ENCODE peak calls at places on chromosomes 7 and 10, in nine cellular contexts. J is body of pancreas, H is heart left ventricle, W is adrenal gland, I is IMR-90, P is ovary, R is A549, B is uterus, E is prostate gland. G is an unnamed sample.

GRCh38 chr7:140810830-140811556 is 113.7 kb downstream of the BRAF start:
- DNase-seq in W (peak), E (peak), H (peak), R (peak), B (peak), I (peak), P (peak), J (peak), G (peak)

GRCh38 chr10:27658788-27659187 is 86.8 kb downstream of the MKX start:
- DNase-seq in P (no peak), J (no peak), H (no peak), W (no peak), E (no peak), R (no peak), I (peak), B (no peak), G (no peak)

GRCh38 chr10:79483299-79483698 is 29.0 kb upstream of the EIF5AL1 start:
- DNase-seq in I (no peak), H (no peak), J (no peak), R (no peak), P (no peak), W (no peak), B (no peak), E (no peak), G (no peak)

GRCh38 chr10:61931620-61932332 is 30.3 kb downstream of the ARID5B start:
- DNase-seq in J (no peak), W (no peak), I (no peak), B (no peak), P (no peak), H (no peak), E (no peak), R (no peak), G (no peak)

GRCh38 chr7:158648787-158649186 is 55.8 kb downstream of the NCAPG2 start:
- DNase-seq in E (no peak), W (no peak), J (no peak), H (no peak), B (no peak), R (no peak), P (no peak), I (no peak), G (no peak)

GRCh38 chr7:116464375-116464774 is 35.2 kb upstream of the CAV2 start:
- DNase-seq in P (no peak), I (peak), R (peak), B (no peak), E (no peak), J (no peak), H (no peak), W (no peak), G (no peak)

GRCh38 chr10:77289027-77289501 is 348.5 kb downstream of the KCNMA1 start:
- DNase-seq in E (no peak), R (no peak), P (no peak), J (no peak), W (no peak), B (no peak), I (no peak), H (no peak), G (no peak)

GRCh38 chr10:51242393-51242792 is 168.1 kb downstream of the PRKG1 start:
- DNase-seq in W (no peak), E (no peak), H (no peak), B (no peak), I (no peak), R (no peak), P (no peak), J (no peak), G (no peak)

GRCh38 chr10:97016728-97017473 is 168.9 kb downstream of the SLIT1 start:
- DNase-seq in B (no peak), E (no peak), W (no peak), J (no peak), I (no peak), H (no peak), R (no peak), P (no peak), G (no peak)

GRCh38 chr7:77415474-77415821 is 701 bp downstream of the GSAP start:
- DNase-seq in J (no peak), E (peak), I (no peak), R (no peak), H (no peak), W (no peak), P (no peak), B (no peak), G (peak)
- TF ChIP-seq POLR2A in J (no peak), E (no peak), I (no peak), R (no peak), H (no peak), W (no peak), P (no peak), B (no peak), G (no peak)

DNA sequence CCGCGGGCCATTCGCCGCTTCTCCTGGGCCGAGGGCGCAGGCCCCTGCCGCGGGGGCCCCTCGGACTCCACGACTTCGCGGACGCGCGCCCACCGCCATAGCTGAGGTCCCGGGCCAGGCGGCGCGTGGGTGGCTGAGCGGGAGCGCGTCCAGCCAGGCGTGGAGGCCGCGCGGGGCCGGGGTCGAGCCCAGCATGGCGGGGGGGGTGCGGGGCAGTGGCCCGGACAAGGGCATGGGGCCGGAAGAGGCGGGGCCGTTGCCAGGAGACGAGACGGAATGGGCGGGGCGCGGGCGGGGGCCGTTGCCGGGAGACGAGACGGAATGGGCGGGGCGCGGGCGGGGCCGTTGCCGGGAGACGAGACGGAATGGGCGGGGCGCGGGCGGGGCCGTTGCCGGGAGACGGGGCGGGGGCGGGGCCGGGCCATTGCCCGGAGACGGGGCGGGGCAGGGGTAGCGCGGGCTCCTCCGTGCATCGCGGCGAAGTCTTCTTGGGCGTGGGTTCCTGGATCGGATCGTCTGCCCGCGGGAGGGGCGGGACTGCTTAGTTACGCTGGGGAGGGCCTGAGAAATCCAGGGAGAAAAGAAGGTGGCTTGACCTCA is 14.8 kb downstream of the ADAM8 start:
- DNase-seq in H (peak), I (peak), J (peak), R (peak), P (peak), E (peak), W (peak), B (peak), G (peak)
- TF ChIP-seq POLR2A in H (peak), I (peak), J (no peak), R (peak), P (peak), E (peak), W (no peak), B (no peak), G (peak)

GRCh38 chr10:114044251-114045070 is 795 bp downstream of the ADRB1 start:
- DNase-seq in H (peak), I (no peak), J (no peak), E (no peak), W (no peak), R (peak), P (no peak), B (no peak), G (no peak)

GRCh38 chr10:114045071-114045737 is 1.5 kb downstream of the ADRB1 start:
- DNase-seq in B (no peak), E (peak), J (peak), H (peak), P (no peak), I (no peak), W (no peak), R (no peak), G (no peak)

GRCh38 chr10:114042895-114043531 is 653 bp upstream of the ADRB1 start:
- DNase-seq in W (no peak), P (no peak), J (peak), H (peak), B (no peak), R (peak), I (peak), E (peak), G (no peak)

GRCh38 chr10:114045738-114046458 is 2.2 kb downstream of the ADRB1 start:
- DNase-seq in W (no peak), J (no peak), B (no peak), I (no peak), E (no peak), H (no peak), R (no peak), P (no peak), G (no peak)

DNA sequence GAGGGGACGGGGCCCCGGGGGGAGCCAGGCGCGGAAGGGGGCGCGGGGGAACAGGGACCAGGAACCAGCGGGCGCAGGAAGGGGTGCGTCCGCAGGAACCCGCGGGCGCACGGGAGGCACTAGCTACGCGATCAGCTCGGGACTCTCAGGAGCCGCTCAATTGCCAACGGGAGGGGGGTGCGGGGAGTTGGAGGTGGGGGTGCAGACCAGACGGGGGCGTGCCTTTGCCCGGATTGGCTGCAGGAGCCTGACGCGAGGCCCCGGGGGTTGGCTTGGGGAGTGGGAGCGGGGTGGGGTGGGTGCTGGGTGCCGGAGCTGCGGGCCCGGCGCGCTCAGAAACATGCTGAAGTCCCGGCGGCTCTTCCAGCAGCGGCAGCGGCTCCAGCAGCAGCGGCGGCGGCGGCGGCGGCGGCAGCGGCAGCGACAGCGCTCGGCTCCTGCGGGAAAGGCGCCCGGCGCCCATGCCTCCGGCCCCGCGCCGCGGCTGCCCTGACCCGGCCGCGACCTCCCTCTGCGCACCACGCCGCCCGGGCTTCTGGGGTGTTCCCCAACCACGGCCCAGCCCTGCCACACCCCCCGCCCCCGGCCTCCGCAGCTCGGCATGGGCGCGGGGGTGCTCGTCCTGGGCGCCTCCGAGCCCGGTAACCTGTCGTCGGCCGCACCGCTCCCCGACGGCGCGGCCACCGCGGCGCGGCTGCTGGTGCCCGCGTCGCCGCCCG is at the start of gene ADRB1:
- DNase-seq in P (no peak), E (peak), I (peak), B (peak), J (peak), W (peak), R (peak), H (peak), G (peak)
- TF ChIP-seq POLR2A in P (no peak), E (peak), I (no peak), B (no peak), J (peak), W (no peak), R (peak), H (peak), G (peak)

DNA sequence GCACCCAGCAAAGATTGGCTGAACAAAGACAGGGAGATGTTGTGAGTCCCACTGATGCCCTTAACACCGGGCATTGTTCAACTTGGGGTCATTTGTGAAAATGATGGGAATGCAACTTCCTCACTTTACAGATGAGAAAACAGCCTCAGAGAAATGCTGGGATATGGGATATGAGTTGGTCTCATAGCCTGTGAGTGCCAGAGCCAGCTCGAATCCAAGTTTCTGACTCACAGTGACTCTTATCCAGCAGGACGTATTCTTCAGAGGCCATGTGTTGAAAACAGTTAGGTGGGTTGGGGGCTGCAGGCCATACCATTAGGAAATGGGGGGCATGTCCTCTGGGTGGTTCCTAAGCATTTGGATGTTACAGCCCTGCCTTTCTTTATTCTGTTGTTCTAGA is 45.2 kb downstream of the KIAA1217 start:
- DNase-seq in R (no peak), P (no peak), W (no peak), H (no peak), E (no peak), I (peak), B (no peak), J (no peak), G (peak)
- TF ChIP-seq POLR2A in R (no peak), P (no peak), W (no peak), H (no peak), E (no peak), I (no peak), B (no peak), J (no peak), G (no peak)

DNA sequence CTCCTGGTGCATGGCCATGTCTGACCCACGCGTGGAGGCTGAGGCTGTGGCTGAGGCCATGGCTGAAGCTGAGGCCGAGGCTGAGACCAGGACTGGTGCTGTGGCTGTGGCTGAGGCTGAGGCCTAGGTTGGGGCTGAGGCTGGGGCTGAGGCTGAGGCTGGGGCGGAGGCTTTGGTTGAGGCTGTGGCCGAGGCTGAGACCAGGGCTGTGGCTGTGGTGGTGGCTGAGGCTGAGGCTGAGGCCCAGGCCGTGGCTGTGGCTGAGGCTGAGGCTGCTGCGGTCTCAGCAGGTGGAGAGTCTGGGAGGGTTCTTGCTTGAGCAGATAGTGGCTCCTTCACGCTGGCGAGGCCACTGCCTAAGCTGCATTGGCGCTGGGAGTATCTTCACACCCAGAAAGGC is 76.4 kb downstream of the WDR37 start:
- DNase-seq in J (no peak), R (no peak), H (no peak), B (no peak), I (no peak), P (no peak), E (no peak), W (no peak), G (no peak)
- TF ChIP-seq POLR2A in J (no peak), R (no peak), H (no peak), B (no peak), I (no peak), P (no peak), E (no peak), W (no peak), G (no peak)

DNA sequence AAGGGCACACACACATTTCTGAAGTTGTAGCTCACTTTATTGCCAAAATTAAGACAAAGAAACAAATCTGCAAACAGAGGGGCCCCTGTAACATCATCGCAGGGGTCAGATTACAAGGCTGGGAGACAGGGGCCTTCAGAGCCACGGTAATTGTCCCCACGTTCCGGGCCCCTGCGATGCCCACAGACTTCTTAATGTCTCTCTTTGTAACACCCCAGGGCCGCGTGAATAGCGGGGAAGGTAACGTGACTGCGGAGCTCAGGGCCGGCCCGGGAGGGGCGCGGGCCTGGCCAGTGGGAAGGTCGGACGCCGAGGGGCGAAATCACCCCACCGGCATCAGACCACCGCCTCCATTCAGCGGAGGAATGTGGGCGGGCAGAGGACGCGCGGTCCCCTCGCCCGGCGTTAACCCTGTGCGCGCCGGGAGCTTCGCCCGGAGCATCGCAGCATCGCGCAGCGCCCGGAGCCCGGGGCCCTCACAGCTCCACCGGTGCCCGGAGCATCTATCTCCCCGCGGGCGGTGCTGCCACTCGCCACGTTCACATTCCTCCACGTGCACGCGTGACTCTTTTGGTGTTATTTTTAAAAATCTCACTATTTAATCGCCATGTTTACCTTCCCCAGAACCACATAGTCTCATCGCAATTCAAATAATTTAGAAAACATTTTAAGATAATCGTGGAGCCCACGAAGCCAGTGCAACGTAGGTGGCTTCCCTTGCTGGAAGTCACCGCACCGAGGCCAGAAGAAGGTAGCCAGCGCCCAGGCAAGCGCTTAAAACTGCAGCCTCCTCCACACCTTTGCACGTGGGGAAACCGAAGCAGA is 22.0 kb downstream of the FGFBP3 start:
- DNase-seq in J (no peak), W (no peak), E (no peak), B (peak), P (peak), I (no peak), H (peak), R (peak), G (no peak)
- TF ChIP-seq POLR2A in J (no peak), W (no peak), E (no peak), B (no peak), P (no peak), I (no peak), H (no peak), R (no peak), G (no peak)

GRCh38 chr7:121076350-121077164 is 88.0 kb downstream of the CPED1 start:
- DNase-seq in R (no peak), I (peak), H (no peak), W (no peak), E (no peak), B (no peak), J (no peak), P (no peak), G (no peak)
- TF ChIP-seq POLR2A in R (no peak), I (peak), H (no peak), W (no peak), E (no peak), B (no peak), J (no peak), P (no peak), G (no peak)

GRCh38 chr7:139775829-139776266 is 1.9 kb downstream of the HIPK2 start:
- DNase-seq in B (peak), I (peak), H (peak), E (peak), R (peak), J (peak), W (peak), P (peak), G (peak)

GRCh38 chr7:139777304-139777890 is 401 bp downstream of the HIPK2 start:
- DNase-seq in R (no peak), J (peak), H (peak), P (peak), W (no peak), I (no peak), E (peak), B (peak), G (no peak)

GRCh38 chr7:139776486-139777303 is 1.1 kb downstream of the HIPK2 start:
- DNase-seq in H (no peak), B (peak), W (no peak), I (peak), P (peak), R (peak), J (peak), E (peak), G (no peak)

GRCh38 chr7:139774376-139774775 is 3.4 kb downstream of the HIPK2 start:
- DNase-seq in I (peak), H (no peak), W (no peak), E (no peak), J (no peak), R (no peak), B (no peak), P (no peak), G (no peak)

DNA sequence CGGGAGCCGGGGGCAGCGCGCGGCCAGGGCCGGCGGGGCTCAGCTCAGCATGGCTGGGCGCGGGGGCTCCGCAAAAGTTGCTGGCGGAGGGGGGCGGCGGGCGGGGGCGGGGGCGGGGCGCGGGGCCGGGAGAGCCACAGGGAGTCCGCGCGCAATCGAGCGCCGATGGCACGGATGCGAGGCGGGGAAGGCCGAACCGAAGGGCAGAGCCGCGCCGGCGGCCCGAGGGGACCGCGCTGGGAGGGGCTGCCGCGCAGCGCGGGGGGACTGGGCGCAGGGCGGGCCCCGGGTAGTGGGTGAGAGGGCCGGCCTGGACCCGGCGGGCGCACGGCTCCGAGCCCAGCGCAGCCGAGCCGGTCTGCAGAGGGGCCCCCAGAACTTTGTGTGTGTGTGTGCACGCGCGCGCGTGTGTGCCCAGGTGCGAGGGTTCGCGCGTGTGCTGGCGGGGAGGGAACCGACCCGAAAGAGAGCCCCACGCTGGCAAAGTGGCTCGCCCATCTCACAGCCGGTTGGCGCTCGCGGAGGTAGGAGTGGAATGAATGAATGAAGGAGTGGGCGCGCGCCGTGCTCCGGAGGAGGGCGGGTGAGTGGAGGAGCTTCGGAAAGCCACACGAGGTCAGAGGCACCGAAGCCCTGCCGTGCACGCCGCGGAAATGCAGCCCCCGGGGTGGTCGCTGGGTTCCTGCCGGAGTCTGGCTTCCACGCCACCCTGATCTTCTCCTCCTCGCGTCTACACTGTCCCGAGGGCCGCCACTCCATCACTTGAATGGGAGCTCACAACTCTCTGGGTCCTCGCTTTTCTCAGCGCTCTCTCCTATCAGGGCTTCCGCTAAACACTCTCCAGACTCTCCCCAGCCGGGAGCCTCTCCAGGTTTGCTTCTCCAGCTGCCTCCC is at the start of gene HIPK2:
- DNase-seq in I (peak), W (peak), B (peak), E (peak), P (peak), R (peak), J (peak), H (peak), G (peak)
- TF ChIP-seq POLR2A in I (no peak), W (no peak), B (peak), E (peak), P (no peak), R (peak), J (no peak), H (no peak), G (no peak)